ENCODE peak calls at places on chromosomes 11 and 22, in five cellular contexts. J, B, Y, P and H are unnamed samples.

GRCh38 chr22:19213496-19214473 is 35.2 kb upstream of the SLC25A1 start:
- DNase-seq in J (no peak), Y (no peak), P (no peak), B (no peak), H (no peak)

GRCh38 chr11:125674210-125674609 is 6.4 kb downstream of the ACRV1 start:
- DNase-seq in P (no peak), B (no peak), Y (no peak), J (no peak), H (no peak)

GRCh38 chr11:20397281-20397680 is 9.8 kb downstream of the PRMT3 start:
- DNase-seq in P (no peak), Y (no peak), J (no peak), B (no peak), H (no peak)

GRCh38 chr22:44840611-44841322 is 88.4 kb downstream of the ARHGAP8 start:
- DNase-seq in Y (no peak), P (no peak), J (no peak), B (no peak), H (no peak)

GRCh38 chr11:76744186-76745058 is 38.7 kb upstream of the TSKU start:
- DNase-seq in J (peak), Y (no peak), P (no peak), B (peak), H (no peak)

GRCh38 chr11:104623518-104623917 is 274.7 kb downstream of the CASP12 start:
- DNase-seq in Y (no peak), P (no peak), B (no peak), J (no peak), H (no peak)

GRCh38 chr11:104343578-104343977 is 179.6 kb upstream of the PDGFD start:
- DNase-seq in Y (no peak), J (no peak), P (no peak), B (no peak), H (no peak)

GRCh38 chr22:44523981-44524759 is 26.1 kb upstream of the RTL6 start:
- DNase-seq in Y (peak), J (peak), P (no peak), B (peak), H (no peak)

GRCh38 chr11:125933030-125933813 is 12.6 kb upstream of the VSIG10L2 start:
- DNase-seq in P (peak), J (peak), B (no peak), Y (no peak), H (no peak)

GRCh38 chr11:18727499-18728236 is 1.7 kb upstream of the IGSF22 start:
- DNase-seq in J (no peak), Y (no peak), B (peak), P (no peak), H (no peak)

GRCh38 chr22:31093956-31094622 is 13.0 kb downstream of the SMTN start:
- DNase-seq in P (no peak), B (peak), J (no peak), Y (no peak), H (no peak)

GRCh38 chr11:119155733-119156492 is 7.1 kb downstream of the ABCG4 start:
- DNase-seq in P (no peak), J (no peak), Y (no peak), B (peak), H (no peak)

GRCh38 chr11:61075891-61076290 is 26.4 kb upstream of the CD5 start:
- DNase-seq in P (no peak), B (peak), Y (no peak), J (no peak), H (no peak)

GRCh38 chr11:106765849-106766248 is 252.4 kb downstream of the GUCY1A2 start:
- DNase-seq in B (no peak), Y (no peak), J (no peak), P (no peak), H (no peak)

GRCh38 chr22:30584441-30584840 is 7.3 kb downstream of the PES1 start:
- DNase-seq in Y (no peak), P (no peak), J (no peak), B (no peak), H (no peak)

GRCh38 chr11:86370922-86371614 is 3.6 kb upstream of the CCDC81 start:
- DNase-seq in P (no peak), Y (no peak), J (no peak), B (no peak), H (no peak)

GRCh38 chr11:42906226-42906625 is 405.6 kb upstream of the API5 start:
- DNase-seq in Y (no peak), P (no peak), B (no peak), J (no peak), H (no peak)

GRCh38 chr11:102153082-102153481 is 42.8 kb downstream of the YAP1 start:
- DNase-seq in J (no peak), P (no peak), B (no peak), Y (no peak), H (no peak)

GRCh38 chr11:69922015-69922595 is 102.9 kb upstream of the FGF3 start:
- DNase-seq in P (no peak), B (no peak), J (peak), Y (no peak), H (no peak)

GRCh38 chr11:28820296-28820989 is 712.3 kb downstream of the METTL15 start:
- DNase-seq in P (no peak), J (no peak), B (no peak), Y (no peak), H (no peak)

GRCh38 chr11:99257131-99257530 is 236.4 kb downstream of the CNTN5 start:
- DNase-seq in J (no peak), Y (no peak), B (no peak), P (no peak), H (no peak)

GRCh38 chr11:128494418-128495332 is 92.7 kb downstream of the ETS1 start:
- DNase-seq in B (no peak), J (no peak), Y (no peak), P (no peak), H (no peak)

GRCh38 chr22:23117890-23118646 is 23.7 kb downstream of the RSPH14 start:
- DNase-seq in B (no peak), Y (no peak), P (no peak), J (no peak), H (no peak)

GRCh38 chr11:102457865-102458264 is 5.3 kb upstream of the TMEM123 start:
- DNase-seq in B (no peak), J (no peak), Y (no peak), P (no peak), H (no peak)

GRCh38 chr11:92810423-92810822 is 159.0 kb upstream of the MTNR1B start:
- DNase-seq in B (no peak), Y (peak), J (no peak), P (no peak), H (no peak)

GRCh38 chr11:86183694-86184093 is 60.9 kb upstream of the EED start:
- DNase-seq in P (no peak), Y (no peak), J (no peak), B (no peak), H (no peak)

GRCh38 chr11:87224486-87224885 is 186.8 kb downstream of the TMEM135 start:
- DNase-seq in B (no peak), Y (no peak), J (no peak), P (no peak), H (no peak)

GRCh38 chr11:117936973-117937372 is 7.8 kb upstream of the TMPRSS13 start:
- DNase-seq in Y (no peak), P (peak), J (no peak), B (no peak), H (no peak)

GRCh38 chr11:14357843-14358728 is 897 bp downstream of the RRAS2 start:
- DNase-seq in P (no peak), B (peak), J (peak), Y (no peak), H (peak)

GRCh38 chr22:33919591-33920501 is at the start of gene LARGE1:
- DNase-seq in J (peak), Y (peak), P (peak), B (peak), H (peak)

GRCh38 chr22:44497904-44498242 is at the start of gene RTL6:
- DNase-seq in J (no peak), Y (no peak), P (no peak), B (no peak), H (no peak)

GRCh38 chr11:98657711-98658110 is 363.0 kb upstream of the CNTN5 start:
- DNase-seq in B (no peak), P (no peak), Y (no peak), J (no peak), H (no peak)

GRCh38 chr11:9922806-9923205 is 258.9 kb downstream of the SWAP70 start:
- DNase-seq in Y (no peak), B (no peak), J (no peak), P (no peak), H (no peak)

GRCh38 chr11:129814244-129814992 is 1.2 kb upstream of the TMEM45B start:
- DNase-seq in J (no peak), Y (no peak), P (no peak), B (no peak), H (peak)

GRCh38 chr11:56307836-56308235 is 7.1 kb upstream of the OR8K3 start:
- DNase-seq in P (no peak), J (no peak), Y (no peak), B (no peak), H (no peak)
- H3K27ac ChIP-seq in P (no peak), J (no peak), Y (no peak), B (no peak), H (no peak)

GRCh38 chr11:121194731-121195596 is 93.9 kb downstream of the TECTA start:
- DNase-seq in J (no peak), Y (no peak), B (peak), P (no peak), H (no peak)
- H3K4me3 ChIP-seq in J (no peak), Y (no peak), B (no peak), P (no peak), H (no peak)

DNA sequence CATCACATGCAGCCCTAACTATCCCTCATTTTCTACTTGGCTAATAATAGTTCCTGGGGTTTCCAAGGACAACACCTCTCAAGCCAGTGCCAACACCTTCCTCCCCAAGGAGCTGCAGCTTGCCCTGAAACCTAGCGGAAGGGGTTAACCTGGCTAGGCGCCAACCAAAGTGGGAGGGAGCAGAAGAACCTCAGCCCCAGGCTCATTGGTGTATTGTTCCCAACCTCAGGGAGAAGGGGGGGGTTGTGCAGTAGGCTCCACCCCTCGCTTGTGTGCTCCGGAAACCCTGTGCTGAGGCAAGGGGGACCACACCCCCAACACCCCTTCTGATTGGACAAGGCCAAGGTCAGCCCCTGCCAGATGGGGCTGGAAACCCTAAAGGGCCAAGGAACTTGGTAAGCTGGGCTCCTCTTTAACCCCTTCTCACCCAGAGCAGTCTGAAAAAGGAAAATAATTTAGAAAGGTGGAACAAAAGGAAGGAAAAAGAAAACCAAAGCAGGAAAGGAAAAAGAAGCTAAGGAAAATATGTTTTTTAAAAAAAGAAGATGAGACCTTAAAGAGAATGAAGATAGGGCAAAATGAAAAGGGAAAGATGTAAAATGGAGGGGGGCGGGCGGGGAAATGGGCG is 2.5 kb downstream of the MTA2 start:
- DNase-seq in J (peak), Y (peak), P (peak), B (peak), H (peak)
- TF ChIP-seq POLR2AphosphoS5 in J (no peak), Y (peak), P (peak), B (peak), H (peak)

GRCh38 chr11:66012946-66013761 is 1.3 kb downstream of the CST6 start:
- DNase-seq in J (no peak), B (no peak), P (no peak), Y (no peak), H (no peak)
- H3K27ac ChIP-seq in J (no peak), B (no peak), P (no peak), Y (no peak), H (no peak)

DNA sequence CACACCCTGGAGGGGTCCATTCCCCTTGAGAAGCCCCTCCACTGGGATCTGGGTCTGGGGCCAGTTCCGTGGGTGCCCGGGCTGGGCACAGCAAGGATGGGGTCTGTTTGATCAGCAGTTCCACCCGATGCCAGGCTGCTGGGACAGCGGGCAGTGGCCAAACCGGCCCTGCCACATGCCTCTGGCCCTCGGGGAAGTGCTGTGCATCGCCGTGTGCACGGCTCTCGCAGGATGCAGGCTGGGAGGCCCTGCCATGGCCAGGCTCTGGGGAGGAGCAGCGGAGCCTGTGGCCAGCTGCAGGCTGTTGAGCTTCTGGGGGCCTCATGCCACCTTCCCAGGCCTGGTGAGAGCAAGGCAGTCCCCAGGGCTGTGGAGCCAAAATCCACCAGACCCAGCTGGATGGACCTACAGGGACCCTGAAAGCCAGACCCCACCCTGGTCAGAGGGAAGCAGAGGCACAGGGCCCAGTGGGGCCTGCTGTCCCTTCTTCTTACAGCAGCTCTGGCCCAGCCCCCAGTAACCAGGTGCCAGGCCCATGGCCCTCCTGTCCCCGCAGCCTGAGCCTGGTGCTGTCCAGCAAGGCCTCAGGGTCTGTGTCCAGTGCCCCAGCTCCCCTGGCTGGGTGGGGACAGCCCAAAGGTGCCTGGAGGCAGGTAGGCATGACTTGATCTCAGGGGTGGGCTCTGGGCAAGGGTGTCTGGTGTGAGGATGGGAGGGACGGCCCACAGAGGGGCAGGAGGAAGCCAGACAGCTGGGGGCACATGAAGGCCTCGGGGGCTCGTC is 57.3 kb downstream of the WNT7B start:
- DNase-seq in P (no peak), Y (no peak), J (no peak), B (no peak), H (no peak)
- H3K4me3 ChIP-seq in P (no peak), Y (no peak), J (no peak), B (no peak), H (no peak)

GRCh38 chr22:29292379-29292778 is 14.1 kb upstream of the GAS2L1 start:
- DNase-seq in P (no peak), J (no peak), Y (no peak), B (no peak), H (no peak)
- TF ChIP-seq POLR2AphosphoS5 in P (no peak), J (no peak), Y (no peak), B (no peak), H (no peak)

DNA sequence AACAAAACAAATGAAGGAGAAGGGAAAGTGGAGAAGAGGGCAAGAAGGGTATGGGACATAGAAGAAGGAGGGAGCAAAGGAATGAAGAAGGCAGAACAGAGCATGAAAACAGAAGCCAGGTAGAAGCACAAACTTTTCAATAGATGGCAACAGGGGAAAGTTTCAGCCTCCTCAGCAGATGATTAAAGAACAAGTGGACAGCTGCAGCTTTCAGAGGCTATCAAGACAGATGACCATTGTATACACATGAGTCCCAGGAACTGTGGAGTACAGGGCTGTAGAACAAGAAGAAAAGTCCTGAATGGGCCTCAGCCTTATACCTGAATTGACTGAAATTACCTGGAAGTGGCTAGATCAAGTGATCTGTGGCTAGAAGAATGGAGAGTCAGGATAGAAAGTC is 62.0 kb upstream of the FIBIN start:
- DNase-seq in Y (no peak), J (no peak), P (no peak), B (no peak), H (no peak)
- H3K27ac ChIP-seq in Y (no peak), J (peak), P (peak), B (no peak), H (no peak)

GRCh38 chr11:111376453-111376871 is 2.6 kb downstream of the POU2AF1 start:
- DNase-seq in J (no peak), P (no peak), B (no peak), Y (no peak), H (no peak)
- H3K4me3 ChIP-seq in J (no peak), P (no peak), B (no peak), Y (no peak), H (peak)